ENCODE peak calls at places on chromosomes 16 and 17, in five cellular contexts. M is AG09309, W is Caco-2, F is spleen, U is psoas muscle. H is an unnamed sample.

GRCh38 chr17:18026408-18026776 is 12.6 kb downstream of the ATPAF2 start:
- DNase-seq in M (peak; percentile 45), W (no peak), F (no peak), U (peak; percentile 29), H (no peak)

GRCh38 chr16:1543085-1543896 is 9.8 kb downstream of the TMEM204 start:
- DNase-seq in M (peak; percentile 53), W (peak; percentile 43), F (peak; percentile 90), U (peak; percentile 77), H (peak; percentile 45)

GRCh38 chr16:65375651-65376050 is 253.8 kb upstream of the CDH11 start:
- DNase-seq in M (no peak), W (no peak), F (no peak), U (no peak), H (no peak)

GRCh38 chr16:51553314-51553713 is 402.2 kb upstream of the SALL1 start:
- DNase-seq in M (no peak), W (no peak), F (no peak), U (no peak), H (no peak)

GRCh38 chr16:79661578-79661977 is 61.0 kb upstream of the MAF start:
- DNase-seq in M (no peak), W (no peak), F (no peak), U (no peak), H (no peak)

GRCh38 chr17:62666801-62667591 is 39.5 kb downstream of the MRC2 start:
- DNase-seq in M (no peak), W (no peak), F (no peak), U (no peak), H (no peak)

GRCh38 chr16:75710344-75710743 is 9.1 kb upstream of the DUXB start:
- DNase-seq in M (no peak), W (no peak), F (no peak), U (no peak), H (no peak)

GRCh38 chr16:69320731-69321073 is 9.6 kb downstream of the VPS4A start:
- DNase-seq in M (no peak), W (no peak), F (peak; percentile 41), U (no peak), H (no peak)

GRCh38 chr17:6843241-6843890 is 11.8 kb upstream of the TEKT1 start:
- DNase-seq in M (peak; percentile 13), W (no peak), F (no peak), U (no peak), H (no peak)

GRCh38 chr17:43703630-43704029 is 41.9 kb upstream of the MEOX1 start:
- DNase-seq in M (no peak), W (no peak), F (no peak), U (no peak), H (no peak)

GRCh38 chr16:1902547-1903219 is 15.5 kb downstream of the HS3ST6 start:
- DNase-seq in M (no peak), W (no peak), F (no peak), U (no peak), H (no peak)

GRCh38 chr17:50108556-50108955 is 13.4 kb downstream of the PDK2 start:
- DNase-seq in M (no peak), W (no peak), F (no peak), U (no peak), H (no peak)

GRCh38 chr17:80781188-80781577 is 210.5 kb upstream of the CHMP6 start:
- DNase-seq in M (no peak), W (no peak), F (peak; percentile 86), U (no peak), H (no peak)

GRCh38 chr16:21150375-21151001 is at the start of gene DNAH3:
- DNase-seq in M (no peak), W (no peak), F (no peak), U (no peak), H (peak; percentile 54)

GRCh38 chr17:77365584-77366186 is 224.9 kb downstream of the SEC14L1 start:
- DNase-seq in M (no peak), W (no peak), F (peak; percentile 67), U (peak; percentile 80), H (peak; percentile 72)

GRCh38 chr16:67296422-67296821 is 17.1 kb downstream of the PLEKHG4 start:
- DNase-seq in M (peak; percentile 55), W (no peak), F (peak; percentile 35), U (no peak), H (no peak)

GRCh38 chr17:41705271-41705991 is 6.7 kb upstream of the GAST start:
- DNase-seq in M (no peak), W (no peak), F (no peak), U (no peak), H (no peak)

GRCh38 chr17:13256545-13256944 is 238.7 kb upstream of the ELAC2 start:
- DNase-seq in M (no peak), W (no peak), F (no peak), U (no peak), H (no peak)

GRCh38 chr17:7704601-7705268 is at the start of gene EFNB3:
- DNase-seq in M (no peak), W (peak; percentile 60), F (peak; percentile 57), U (no peak), H (no peak)

GRCh38 chr16:89951509-89951908 is 3.0 kb downstream of the DEF8 start:
- DNase-seq in M (no peak), W (no peak), F (no peak), U (no peak), H (no peak)

GRCh38 chr16:10256855-10257641 is 74.8 kb upstream of the GRIN2A start:
- DNase-seq in M (no peak), W (peak; percentile 35), F (peak; percentile 81), U (peak; percentile 26), H (peak; percentile 52)

GRCh38 chr17:76710863-76711611 is at the start of gene MXRA7:
- DNase-seq in M (no peak), W (peak; percentile 79), F (peak; percentile 90), U (peak; percentile 84), H (peak; percentile 72)

GRCh38 chr17:19407601-19408380 is 3.2 kb upstream of the RNF112 start:
- DNase-seq in M (no peak), W (no peak), F (no peak), U (no peak), H (no peak)

GRCh38 chr17:79607941-79608728 is 2.7 kb downstream of the RBFOX3 start:
- DNase-seq in M (no peak), W (peak; percentile 63), F (no peak), U (no peak), H (peak; percentile 27)

GRCh38 chr16:48597563-48598392 is 12.2 kb downstream of the N4BP1 start:
- DNase-seq in M (no peak), W (no peak), F (no peak), U (no peak), H (no peak)

GRCh38 chr16:75304521-75305363 is 53.3 kb upstream of the BCAR1 start:
- DNase-seq in M (peak; percentile 90), W (peak; percentile 53), F (peak; percentile 84), U (peak; percentile 70), H (peak; percentile 38)

GRCh38 chr17:79285973-79286372 is 211.3 kb downstream of the ENGASE start:
- DNase-seq in M (no peak), W (no peak), F (no peak), U (no peak), H (no peak)

GRCh38 chr17:82933911-82934310 is 94.1 kb upstream of the ZNF750 start:
- DNase-seq in M (no peak), W (no peak), F (peak; percentile 32), U (peak; percentile 4), H (no peak)

GRCh38 chr16:84789431-84789830 is 30.4 kb upstream of the CRISPLD2 start:
- DNase-seq in M (no peak), W (no peak), F (peak; percentile 6), U (no peak), H (no peak)

GRCh38 chr16:84791501-84791900 is 28.3 kb upstream of the CRISPLD2 start:
- DNase-seq in M (peak; percentile 11), W (no peak), F (no peak), U (no peak), H (no peak)

GRCh38 chr16:84790291-84790690 is 29.5 kb upstream of the CRISPLD2 start:
- DNase-seq in M (no peak), W (no peak), F (no peak), U (no peak), H (no peak)

GRCh38 chr16:84788968-84789371 is 30.8 kb upstream of the CRISPLD2 start:
- DNase-seq in M (peak; percentile 94), W (no peak), F (peak; percentile 69), U (no peak), H (no peak)

GRCh38 chr16:84791088-84791487 is 28.7 kb upstream of the CRISPLD2 start:
- DNase-seq in M (peak; percentile 72), W (no peak), F (no peak), U (no peak), H (no peak)
- TF ChIP-seq CTCF in M (no peak), W (no peak), F (no peak), U (no peak), H (no peak)

GRCh38 chr17:1070411-1070810 is 73.5 kb downstream of the TIMM22 start:
- DNase-seq in M (no peak), W (no peak), F (no peak), U (peak; percentile 12), H (no peak)

GRCh38 chr17:1069847-1070246 is 72.9 kb downstream of the TIMM22 start:
- DNase-seq in M (no peak), W (no peak), F (no peak), U (peak; percentile 15), H (no peak)

GRCh38 chr17:1067282-1067956 is 70.5 kb downstream of the TIMM22 start:
- DNase-seq in M (no peak), W (no peak), F (no peak), U (peak; percentile 2), H (peak; percentile 68)

GRCh38 chr17:1071103-1071825 is 74.3 kb downstream of the TIMM22 start:
- DNase-seq in M (no peak), W (no peak), F (peak; percentile 64), U (peak; percentile 12), H (no peak)

GRCh38 chr17:1068356-1068755 is 71.4 kb downstream of the TIMM22 start:
- DNase-seq in M (no peak), W (no peak), F (no peak), U (peak; percentile 1), H (no peak)
- TF ChIP-seq CTCF in M (no peak), W (no peak), F (no peak), U (no peak), H (no peak)

DNA sequence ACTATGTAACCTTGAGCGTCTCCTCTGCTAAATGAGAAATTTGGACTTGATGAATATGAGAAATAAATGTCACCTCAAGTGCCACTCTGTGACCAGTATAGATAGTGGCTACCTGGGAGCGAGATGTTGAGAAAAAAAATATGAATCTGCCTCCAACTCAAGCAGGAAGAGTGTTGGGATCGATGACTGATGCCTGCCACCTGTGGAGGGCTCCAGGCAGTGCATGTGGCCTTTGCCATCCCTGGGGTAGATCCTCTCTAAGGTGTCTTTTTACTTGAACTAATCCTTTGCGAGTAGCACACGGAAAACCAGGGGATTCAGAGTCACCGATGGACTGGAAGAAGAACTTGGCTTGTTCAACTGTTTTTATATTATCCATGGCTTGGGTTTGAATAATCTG is 9.4 kb downstream of the CCDC182 start:
- DNase-seq in M (no peak), W (peak; percentile 40), F (no peak), U (no peak), H (peak; percentile 3)
- TF ChIP-seq CTCF in M (no peak), W (peak; percentile 51), F (peak; percentile 29), U (no peak), H (no peak)

DNA sequence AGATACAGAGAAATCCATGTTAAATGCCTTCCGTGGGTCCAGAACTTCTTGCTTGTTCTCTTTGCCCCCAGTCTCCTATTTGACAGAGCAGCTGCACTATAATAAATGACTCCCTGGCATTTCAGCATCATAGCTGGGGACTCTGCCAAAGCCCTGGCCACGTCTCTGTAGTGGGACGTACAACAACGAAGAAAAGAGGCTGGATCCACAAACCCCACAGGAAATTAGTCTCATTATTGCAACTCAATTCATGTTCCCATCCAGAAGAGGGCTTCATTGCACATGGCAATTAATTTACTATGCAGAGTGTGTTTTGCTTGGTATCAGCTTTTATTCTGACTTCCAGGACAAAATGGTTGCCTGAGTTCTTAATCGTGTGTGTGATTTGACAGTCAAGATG is 121.3 kb downstream of the CDH13 start:
- DNase-seq in M (peak; percentile 42), W (no peak), F (no peak), U (peak; percentile 27), H (no peak)
- TF ChIP-seq CTCF in M (peak; percentile 38), W (no peak), F (peak; percentile 10), U (no peak), H (no peak)